ENCODE peak calls at places on chromosomes 1 and 21, in four cellular contexts. K is endothelial cell, H is A549, F is left colon. U is an unnamed sample.

GRCh38 chr1:155706101-155706619 is 17.3 kb downstream of the DAP3 start:
- DNase-seq in K (no peak), H (no peak), F (no peak), U (no peak)

GRCh38 chr21:44510508-44511218 is 29.3 kb downstream of the KRTAP10-1 start:
- DNase-seq in K (peak), H (peak), F (peak), U (no peak)

GRCh38 chr21:34968414-34969333 is 80.4 kb downstream of the RUNX1 start:
- DNase-seq in K (no peak), H (no peak), F (no peak), U (no peak)

GRCh38 chr1:229582011-229582694 is 23.6 kb upstream of the ABCB10 start:
- DNase-seq in K (no peak), H (no peak), F (peak), U (no peak)

GRCh38 chr21:41854426-41854995 is 24.6 kb downstream of the PRDM15 start:
- DNase-seq in K (no peak), H (no peak), F (no peak), U (no peak)

GRCh38 chr1:176766779-176767178 is 303.8 kb downstream of the PAPPA2 start:
- DNase-seq in K (no peak), H (no peak), F (no peak), U (no peak)

GRCh38 chr1:156705321-156705917 is at the start of gene CRABP2:
- DNase-seq in K (peak), H (no peak), F (no peak), U (no peak)

GRCh38 chr21:43609501-43610340 is 49.6 kb downstream of the HSF2BP start:
- DNase-seq in K (no peak), H (no peak), F (peak), U (no peak)

GRCh38 chr1:74531807-74532206 is 19.4 kb upstream of the LRRC53 start:
- DNase-seq in K (no peak), H (no peak), F (no peak), U (no peak)

GRCh38 chr1:205440476-205441317 is 15.1 kb downstream of the BLACAT1 start:
- DNase-seq in K (peak), H (no peak), F (peak), U (no peak)

GRCh38 chr1:19312782-19313635 is 883 bp downstream of the SLC66A1 start:
- DNase-seq in K (no peak), H (no peak), F (no peak), U (no peak)

GRCh38 chr21:37914211-37914900 is 1.9 kb downstream of the KCNJ6 start:
- DNase-seq in K (peak), H (no peak), F (no peak), U (no peak)

GRCh38 chr1:79398501-79398900 is 392.0 kb upstream of the ADGRL4 start:
- DNase-seq in K (no peak), H (no peak), F (no peak), U (no peak)

GRCh38 chr1:89695847-89696246 is 62.9 kb downstream of the LRRC8C start:
- DNase-seq in K (no peak), H (no peak), F (no peak), U (no peak)

GRCh38 chr1:23101101-23101827 is 67.4 kb downstream of the LUZP1 start:
- DNase-seq in K (no peak), H (no peak), F (no peak), U (no peak)

GRCh38 chr1:57659804-57660203 is 235.9 kb upstream of the DAB1 start:
- DNase-seq in K (no peak), H (no peak), F (no peak), U (no peak)

GRCh38 chr1:204464174-204464573 is 30.4 kb downstream of the PIK3C2B start:
- DNase-seq in K (no peak), H (no peak), F (no peak), U (no peak)

GRCh38 chr1:157403203-157403602 is 149.1 kb downstream of the FCRL5 start:
- DNase-seq in K (no peak), H (no peak), F (peak), U (no peak)

GRCh38 chr1:202671388-202671787 is 38.9 kb downstream of the SYT2 start:
- DNase-seq in K (no peak), H (no peak), F (no peak), U (no peak)

GRCh38 chr1:156371553-156372264 is 2.7 kb downstream of the RHBG start:
- DNase-seq in K (no peak), H (no peak), F (no peak), U (no peak)

GRCh38 chr1:224733021-224733911 is 117.1 kb downstream of the CNIH3 start:
- DNase-seq in K (no peak), H (no peak), F (no peak), U (no peak)

GRCh38 chr1:159763686-159764085 is 17.1 kb upstream of the DUSP23 start:
- DNase-seq in K (no peak), H (no peak), F (no peak), U (no peak)

GRCh38 chr1:147214842-147215539 is 10.1 kb downstream of the FMO5 start:
- DNase-seq in K (no peak), H (no peak), F (no peak), U (no peak)

GRCh38 chr1:207750901-207751300 is 953 bp upstream of the CD46 start:
- DNase-seq in K (no peak), H (no peak), F (no peak), U (no peak)

GRCh38 chr1:35164893-35165292 is 28.1 kb downstream of the SFPQ start:
- DNase-seq in K (no peak), H (no peak), F (no peak), U (no peak)

GRCh38 chr1:26991310-26992116 is 2.0 kb upstream of the TRNP1 start:
- DNase-seq in K (no peak), H (peak), F (no peak), U (no peak)

GRCh38 chr21:46115441-46116188 is 17.7 kb downstream of the COL6A2 start:
- DNase-seq in K (peak), H (no peak), F (peak), U (no peak)

GRCh38 chr1:232084584-232085223 is 458.1 kb downstream of the DISC1 start:
- DNase-seq in K (peak), H (no peak), F (no peak), U (no peak)

GRCh38 chr1:87134061-87134460 is 194.6 kb upstream of the LMO4 start:
- DNase-seq in K (no peak), H (no peak), F (no peak), U (no peak)

GRCh38 chr1:26089125-26089524 is 21.7 kb upstream of the TRIM63 start:
- DNase-seq in K (no peak), H (no peak), F (no peak), U (no peak)

GRCh38 chr1:44293761-44294315 is 61.2 kb downstream of the ERI3 start:
- DNase-seq in K (no peak), H (no peak), F (peak), U (no peak)

GRCh38 chr1:22326931-22327330 is 124.7 kb upstream of the ZBTB40 start:
- DNase-seq in K (no peak), H (no peak), F (no peak), U (no peak)

GRCh38 chr1:182588460-182589396 is at the start of gene RNASEL:
- DNase-seq in K (peak), H (peak), F (peak), U (no peak)

GRCh38 chr1:182056596-182057366 is 4.7 kb downstream of the ZNF648 start:
- DNase-seq in K (no peak), H (no peak), F (no peak), U (no peak)